ENCODE peak calls at places on chromosomes 16 and 17, in six cellular contexts. L, I, R, O, J and K are unnamed samples.

GRCh38 chr16:84088695-84089395 is 27.9 kb downstream of the MBTPS1 start:
- DNase-seq in O (peak; percentile 3), L (peak; percentile 42), R (no peak), J (peak; percentile 70), I (no peak), K (peak; percentile 18)

GRCh38 chr17:44770526-44770925 is 11.7 kb downstream of the ADAM11 start:
- DNase-seq in L (no peak), J (no peak), R (no peak), I (no peak), O (no peak), K (no peak)

GRCh38 chr17:58686980-58687379 is 4.9 kb downstream of the TEX14 start:
- DNase-seq in I (no peak), O (no peak), L (no peak), R (no peak), J (no peak), K (no peak)

GRCh38 chr16:89117975-89118289 is 24.3 kb downstream of the ACSF3 start:
- DNase-seq in I (no peak), O (no peak), J (no peak), L (no peak), R (peak; percentile 47), K (no peak)

GRCh38 chr17:65278050-65278819 is 141.1 kb downstream of the RGS9 start:
- DNase-seq in I (peak; percentile 90), J (no peak), L (no peak), O (peak; percentile 78), R (no peak), K (no peak)

GRCh38 chr16:54026456-54026855 is 260.1 kb downstream of the IRX3 start:
- DNase-seq in R (no peak), O (peak; percentile 8), I (no peak), L (no peak), J (no peak), K (no peak)

GRCh38 chr17:76523084-76524037 is 14.1 kb downstream of the CYGB start:
- DNase-seq in L (peak; percentile 58), O (peak; percentile 47), I (peak; percentile 79), R (peak; percentile 83), J (peak; percentile 54), K (peak; percentile 65)

GRCh38 chr17:49204521-49204920 is 5.9 kb downstream of the GNGT2 start:
- DNase-seq in L (no peak), O (peak; percentile 36), J (no peak), R (no peak), I (peak; percentile 56), K (no peak)

GRCh38 chr17:57944796-57945362 is 10.3 kb downstream of the CUEDC1 start:
- DNase-seq in I (no peak), L (no peak), R (no peak), J (no peak), O (peak; percentile 45), K (no peak)

GRCh38 chr16:56203052-56203451 is 11.8 kb downstream of the GNAO1 start:
- DNase-seq in L (no peak), R (no peak), I (no peak), J (peak; percentile 26), O (no peak), K (peak; percentile 27)

GRCh38 chr17:63435681-63436522 is 10.2 kb downstream of the CYB561 start:
- DNase-seq in L (no peak), J (no peak), R (peak; percentile 52), I (no peak), O (no peak), K (no peak)

GRCh38 chr16:67471758-67472384 is 9.1 kb downstream of the ATP6V0D1 start:
- DNase-seq in J (no peak), L (no peak), I (no peak), O (no peak), R (no peak), K (no peak)

GRCh38 chr16:64397945-64398508 is 723.8 kb downstream of the CDH11 start:
- DNase-seq in R (no peak), O (no peak), J (no peak), I (peak; percentile 10), L (no peak), K (no peak)

GRCh38 chr17:37255434-37255833 is 120.4 kb upstream of the C17orf78 start:
- DNase-seq in O (no peak), R (no peak), L (no peak), J (no peak), I (no peak), K (no peak)

GRCh38 chr17:34235389-34236028 is 19.6 kb upstream of the CCL2 start:
- DNase-seq in J (no peak), I (no peak), R (peak; percentile 86), L (no peak), O (no peak), K (no peak)